ENCODE peak calls at places on chromosomes 16 and 17, in four cellular contexts. E is choroid plexus epithelial cell, I is HFF-Myc, Y is adrenal gland. X is an unnamed sample.
A peak's percentile ranks its signal among the peaks of the same experiment; 100 is the strongest.

GRCh38 chr16:10609410-10609774 is 29.0 kb upstream of the EMP2 start:
- DNase-seq in E (peak; percentile 68), I (peak; percentile 22), Y (no peak), X (no peak)

GRCh38 chr16:28621756-28622155 is 11.9 kb upstream of the SULT1A1 start:
- DNase-seq in E (no peak), I (no peak), Y (no peak), X (no peak)

GRCh38 chr16:85554791-85555548 is 58.2 kb upstream of the GSE1 start:
- DNase-seq in E (peak; percentile 66), I (no peak), Y (peak; percentile 68), X (peak; percentile 68)

GRCh38 chr16:27641260-27641659 is 91.3 kb downstream of the KATNIP start:
- DNase-seq in E (no peak), I (no peak), Y (no peak), X (no peak)

GRCh38 chr17:55269894-55270293 is 5.1 kb downstream of the HLF start:
- DNase-seq in E (no peak), I (no peak), Y (no peak), X (no peak)

GRCh38 chr16:51719376-51719775 is 568.3 kb upstream of the SALL1 start:
- DNase-seq in E (no peak), I (no peak), Y (no peak), X (no peak)

GRCh38 chr16:2816751-2817495 is at the start of gene PRSS21:
- DNase-seq in E (no peak), I (no peak), Y (no peak), X (peak; percentile 62)

GRCh38 chr17:72555052-72555451 is 434.2 kb downstream of the SOX9 start:
- DNase-seq in E (no peak), I (no peak), Y (no peak), X (no peak)

GRCh38 chr17:18314059-18314730 is 599 bp downstream of the TOP3A start:
- DNase-seq in E (peak; percentile 36), I (no peak), Y (no peak), X (no peak)

GRCh38 chr16:46859719-46860152 is 24.4 kb upstream of the GPT2 start:
- DNase-seq in E (peak; percentile 76), I (no peak), Y (peak; percentile 58), X (no peak)

GRCh38 chr16:75000481-75001081 is 1.8 kb downstream of the ZNRF1 start:
- DNase-seq in E (peak; percentile 44), I (no peak), Y (no peak), X (no peak)

GRCh38 chr17:59377410-59377809 is 46.0 kb downstream of the YPEL2 start:
- DNase-seq in E (peak; percentile 34), I (no peak), Y (no peak), X (no peak)

GRCh38 chr16:14300631-14301149 is 229.6 kb downstream of the MRTFB start:
- DNase-seq in E (peak; percentile 89), I (peak; percentile 66), Y (peak; percentile 79), X (peak; percentile 88)

GRCh38 chr16:83552193-83552592 is 255.6 kb upstream of the HSBP1 start:
- DNase-seq in E (peak; percentile 62), I (peak; percentile 17), Y (no peak), X (no peak)

GRCh38 chr17:78882546-78883089 is 20.4 kb downstream of the CEP295NL start:
- DNase-seq in E (no peak), I (peak; percentile 33), Y (no peak), X (no peak)

GRCh38 chr16:72558501-72558900 is 386.5 kb upstream of the PMFBP1 start:
- DNase-seq in E (no peak), I (no peak), Y (no peak), X (no peak)

GRCh38 chr16:6969594-6969993 is 363.1 kb upstream of the RBFOX1 start:
- DNase-seq in E (no peak), I (no peak), Y (no peak), X (no peak)

GRCh38 chr16:57609541-57610401 is 18.7 kb upstream of the ADGRG1 start:
- DNase-seq in E (peak; percentile 29), I (no peak), Y (peak; percentile 30), X (peak; percentile 96)

GRCh38 chr17:3710951-3711383 is 12.7 kb upstream of the HASPIN start:
- DNase-seq in E (peak; percentile 74), I (no peak), Y (no peak), X (peak; percentile 99)

GRCh38 chr17:78697122-78697845 is 84.8 kb downstream of the CYTH1 start:
- DNase-seq in E (no peak), I (no peak), Y (no peak), X (peak; percentile 63)

GRCh38 chr16:88993006-88993787 is 16.2 kb upstream of the CBFA2T3 start:
- DNase-seq in E (no peak), I (no peak), Y (no peak), X (no peak)

GRCh38 chr17:78324391-78325075 is 35.3 kb downstream of the SOCS3 start:
- DNase-seq in E (peak; percentile 95), I (peak; percentile 92), Y (peak; percentile 61), X (no peak)

GRCh38 chr16:81461243-81461642 is 16.6 kb downstream of the CMIP start:
- DNase-seq in E (no peak), I (no peak), Y (no peak), X (no peak)

DNA sequence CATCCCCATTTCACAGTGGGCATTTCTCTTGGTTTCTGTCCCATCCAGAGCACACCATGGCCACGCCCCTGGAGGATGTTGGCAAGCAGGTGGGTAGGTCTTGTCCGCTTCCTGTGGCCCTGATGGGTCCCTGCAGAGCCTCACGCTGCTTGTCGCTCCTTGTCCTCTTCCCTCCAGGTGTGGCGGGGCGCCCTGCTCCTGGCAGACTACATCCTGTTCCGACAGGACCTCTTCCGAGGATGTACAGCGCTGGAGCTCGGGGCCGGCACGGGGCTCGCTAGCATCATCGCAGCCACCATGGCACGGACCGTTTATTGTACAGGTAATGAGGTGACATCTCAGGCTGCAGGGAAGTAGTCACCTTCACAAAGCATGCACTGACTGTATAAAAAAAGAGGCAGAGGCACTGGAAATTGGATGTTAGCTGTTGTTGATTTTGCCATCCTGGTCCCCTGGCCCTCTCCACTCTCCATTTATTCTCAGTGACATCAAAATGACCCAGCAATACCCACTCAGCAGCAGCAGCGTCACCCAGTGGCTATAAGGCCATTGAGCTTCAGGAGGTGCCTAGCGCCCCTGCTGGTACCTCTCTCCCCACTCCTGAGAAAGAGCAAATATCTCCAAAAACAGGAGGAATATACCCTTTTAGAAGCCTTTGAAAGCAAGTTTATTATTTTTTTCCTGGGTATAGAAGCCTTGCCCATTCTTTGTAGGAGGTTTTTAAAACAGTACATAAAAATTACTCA is 13.7 kb downstream of the METTL22 start:
- DNase-seq in E (peak; percentile 75), I (no peak), Y (no peak), X (no peak)
- TF ChIP-seq CTCF in E (peak; percentile 98), I (peak; percentile 50), Y (peak; percentile 11), X (no peak)

DNA sequence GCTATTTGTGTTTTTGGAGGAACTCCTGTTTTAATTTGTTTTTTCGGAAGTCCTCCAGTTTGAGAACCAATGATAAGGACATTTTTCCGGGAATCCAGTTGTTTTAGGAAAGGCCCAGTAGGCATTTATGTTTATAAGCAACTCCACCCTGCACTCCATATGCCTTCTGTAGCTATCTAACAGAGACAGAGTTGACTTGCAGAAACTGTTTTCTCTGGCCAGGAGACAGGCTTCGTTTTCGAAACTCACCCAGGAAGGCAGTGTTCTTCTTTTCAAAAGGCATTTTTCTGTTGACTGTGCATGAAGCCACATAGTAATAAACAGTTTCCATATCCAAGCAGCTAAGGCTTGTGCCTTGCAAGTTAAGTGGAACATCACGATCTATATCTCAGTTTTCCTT is 587.1 kb downstream of the WWOX start:
- DNase-seq in E (peak; percentile 17), I (no peak), Y (no peak), X (no peak)
- H3K4me3 ChIP-seq in E (no peak overlapping the region), I (no peak overlapping the region), Y (no peak overlapping the region), X (no peak overlapping the region)

GRCh38 chr17:73719588-73720071 is 75.4 kb upstream of the SDK2 start:
- DNase-seq in E (no peak), I (no peak), Y (peak; percentile 27), X (no peak)

GRCh38 chr17:73720187-73720834 is 76.1 kb upstream of the SDK2 start:
- DNase-seq in E (no peak), I (no peak), Y (no peak), X (peak; percentile 18)

GRCh38 chr17:73724341-73724740 is 80.1 kb upstream of the SDK2 start:
- DNase-seq in E (no peak), I (no peak), Y (no peak), X (no peak)

GRCh38 chr17:73723317-73723716 is 79.1 kb upstream of the SDK2 start:
- DNase-seq in E (no peak), I (no peak), Y (no peak), X (no peak)

GRCh38 chr17:73722163-73722562 is 77.9 kb upstream of the SDK2 start:
- DNase-seq in E (no peak), I (no peak), Y (no peak), X (peak; percentile 19)
- TF ChIP-seq CTCF in E (no peak), I (no peak), Y (no peak), X (no peak)

GRCh38 chr17:21463204-21463661 is 87.1 kb downstream of the KCNJ12 start:
- DNase-seq in E (no peak), I (no peak), Y (no peak), X (no peak)
- H3K4me3 ChIP-seq in E (no peak overlapping the region), I (no peak overlapping the region), Y (no peak overlapping the region), X (no peak overlapping the region)

GRCh38 chr17:66076546-66077190 is 115.3 kb downstream of the CEP112 start:
- DNase-seq in E (no peak), I (no peak), Y (no peak), X (peak; percentile 6)

DNA sequence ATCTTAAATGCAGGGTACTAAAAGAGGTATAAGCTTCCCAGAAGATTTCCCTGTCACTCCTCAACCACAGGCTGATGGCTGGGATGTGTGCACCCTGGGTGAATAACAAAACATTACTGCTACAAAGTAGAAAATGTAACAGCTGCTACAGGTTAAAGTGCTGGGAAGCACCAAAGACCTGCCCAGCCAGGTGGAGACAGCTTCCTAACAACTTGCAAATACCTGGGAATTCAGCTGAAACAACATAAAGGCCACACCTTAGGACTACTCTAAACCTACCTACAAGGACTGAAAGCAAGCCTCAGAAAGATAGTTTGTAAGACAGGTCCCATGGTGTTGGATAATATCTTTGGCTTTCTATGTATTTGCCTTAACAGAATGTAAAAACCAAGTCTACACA is 118.5 kb downstream of the CEP112 start:
- DNase-seq in E (no peak), I (no peak), Y (no peak), X (no peak)
- TF ChIP-seq CTCF in E (no peak), I (no peak), Y (no peak), X (no peak)